ENCODE peak calls at places on chromosomes 16 and 17, in eight cellular contexts. One of them, this sample, is unnamed.
A peak's percentile ranks its signal among the peaks of the same experiment; 100 is the strongest.

GRCh38 chr16:85715169-85716015 is 26.6 kb upstream of the GINS2 start:
- DNase-seq in thoracic aorta: no peak
- DNase-seq in upper lobe of left lung: no peak
- DNase-seq in right atrium auricular region: no peak
- DNase-seq in OCI-LY7: no peak
- DNase-seq in foreskin fibroblast: peak; percentile 11
- DNase-seq in CD8-positive, alpha-beta T cell: no peak
- DNase-seq in lower lobe of right lung: no peak
- DNase-seq in this sample: no peak

GRCh38 chr17:31869797-31870568 is 10.9 kb upstream of the COPRS start:
- DNase-seq in upper lobe of left lung: no peak
- DNase-seq in thoracic aorta: no peak
- DNase-seq in CD8-positive, alpha-beta T cell: no peak
- DNase-seq in foreskin fibroblast: no peak
- DNase-seq in OCI-LY7: no peak
- DNase-seq in lower lobe of right lung: no peak
- DNase-seq in right atrium auricular region: no peak
- DNase-seq in this sample: no peak

GRCh38 chr16:11405331-11406176 is 60.3 kb downstream of the RMI2 start:
- DNase-seq in upper lobe of left lung: no peak
- DNase-seq in OCI-LY7: peak; percentile 72
- DNase-seq in CD8-positive, alpha-beta T cell: peak; percentile 42
- DNase-seq in thoracic aorta: no peak
- DNase-seq in lower lobe of right lung: no peak
- DNase-seq in right atrium auricular region: no peak
- DNase-seq in foreskin fibroblast: peak; percentile 39
- DNase-seq in this sample: no peak

GRCh38 chr17:42843358-42843934 is 934 bp upstream of the AOC2 start:
- DNase-seq in lower lobe of right lung: no peak
- DNase-seq in upper lobe of left lung: no peak
- DNase-seq in right atrium auricular region: no peak
- DNase-seq in CD8-positive, alpha-beta T cell: no peak
- DNase-seq in foreskin fibroblast: peak; percentile 84
- DNase-seq in OCI-LY7: peak; percentile 56
- DNase-seq in thoracic aorta: no peak
- DNase-seq in this sample: no peak

GRCh38 chr17:32769846-32770245 is 107.1 kb downstream of the MYO1D start:
- DNase-seq in upper lobe of left lung: no peak
- DNase-seq in CD8-positive, alpha-beta T cell: no peak
- DNase-seq in OCI-LY7: no peak
- DNase-seq in foreskin fibroblast: no peak
- DNase-seq in right atrium auricular region: no peak
- DNase-seq in thoracic aorta: no peak
- DNase-seq in lower lobe of right lung: no peak
- DNase-seq in this sample: no peak

GRCh38 chr16:65975049-65975708 is 391.3 kb upstream of the CDH5 start:
- DNase-seq in right atrium auricular region: no peak
- DNase-seq in upper lobe of left lung: no peak
- DNase-seq in OCI-LY7: no peak
- DNase-seq in foreskin fibroblast: peak; percentile 60
- DNase-seq in lower lobe of right lung: no peak
- DNase-seq in thoracic aorta: no peak
- DNase-seq in CD8-positive, alpha-beta T cell: no peak
- DNase-seq in this sample: no peak

GRCh38 chr16:27080870-27081269 is 14.1 kb downstream of the C16orf82 start:
- DNase-seq in OCI-LY7: peak; percentile 12
- DNase-seq in CD8-positive, alpha-beta T cell: no peak
- DNase-seq in lower lobe of right lung: no peak
- DNase-seq in thoracic aorta: no peak
- DNase-seq in foreskin fibroblast: peak; percentile 10
- DNase-seq in upper lobe of left lung: no peak
- DNase-seq in right atrium auricular region: no peak
- DNase-seq in this sample: no peak

GRCh38 chr17:42680331-42680808 is 1.3 kb downstream of the CCR10 start:
- DNase-seq in foreskin fibroblast: peak; percentile 43
- DNase-seq in thoracic aorta: no peak
- DNase-seq in lower lobe of right lung: no peak
- DNase-seq in right atrium auricular region: no peak
- DNase-seq in CD8-positive, alpha-beta T cell: no peak
- DNase-seq in OCI-LY7: peak; percentile 15
- DNase-seq in upper lobe of left lung: no peak
- DNase-seq in this sample: no peak

GRCh38 chr16:54201200-54201599 is 85.4 kb downstream of the IRX3 start:
- DNase-seq in upper lobe of left lung: no peak
- DNase-seq in right atrium auricular region: no peak
- DNase-seq in foreskin fibroblast: no peak
- DNase-seq in lower lobe of right lung: no peak
- DNase-seq in CD8-positive, alpha-beta T cell: no peak
- DNase-seq in thoracic aorta: no peak
- DNase-seq in OCI-LY7: peak; percentile 0
- DNase-seq in this sample: no peak

GRCh38 chr17:60857521-60857920 is 179.9 kb downstream of the BCAS3 start:
- DNase-seq in foreskin fibroblast: no peak
- DNase-seq in OCI-LY7: no peak
- DNase-seq in CD8-positive, alpha-beta T cell: no peak
- DNase-seq in lower lobe of right lung: no peak
- DNase-seq in upper lobe of left lung: no peak
- DNase-seq in thoracic aorta: no peak
- DNase-seq in right atrium auricular region: no peak
- DNase-seq in this sample: no peak

GRCh38 chr17:44688200-44688599 is 1.4 kb downstream of the CCDC43 start:
- DNase-seq in lower lobe of right lung: no peak
- DNase-seq in foreskin fibroblast: no peak
- DNase-seq in CD8-positive, alpha-beta T cell: no peak
- DNase-seq in upper lobe of left lung: no peak
- DNase-seq in right atrium auricular region: no peak
- DNase-seq in thoracic aorta: no peak
- DNase-seq in OCI-LY7: no peak
- DNase-seq in this sample: no peak

DNA sequence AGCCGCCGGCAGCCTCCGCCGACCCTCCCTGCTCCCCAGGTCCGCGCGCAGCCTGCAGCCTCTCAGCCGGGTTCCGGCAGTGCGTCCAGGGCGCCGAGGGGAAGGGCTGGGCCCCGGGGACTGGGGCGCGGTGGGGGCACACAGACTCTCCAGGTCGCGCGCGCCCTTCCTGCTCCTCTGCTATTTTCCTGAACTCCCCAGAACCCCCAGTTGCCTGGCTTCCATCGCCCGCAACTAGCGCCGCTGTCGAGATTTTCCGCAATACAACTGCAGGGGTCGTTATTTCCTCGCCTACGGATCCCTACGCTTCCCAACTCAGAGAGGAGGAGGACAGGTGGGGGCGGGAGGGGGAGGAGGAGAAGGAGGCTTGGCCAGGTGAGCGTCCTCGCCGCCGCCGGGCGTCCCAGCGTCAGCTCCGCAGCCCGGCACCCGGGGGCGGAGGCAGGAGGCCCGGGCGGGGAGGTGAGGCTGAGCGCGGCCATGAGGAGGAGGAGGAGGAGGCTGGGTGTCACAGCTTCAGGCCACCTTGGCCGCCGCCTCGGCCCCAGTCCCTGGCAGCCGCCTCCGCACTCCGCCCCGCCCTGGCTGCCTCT is at the start of gene CA10:
- DNase-seq in lower lobe of right lung: no peak
- DNase-seq in upper lobe of left lung: peak; percentile 81
- DNase-seq in right atrium auricular region: no peak
- DNase-seq in CD8-positive, alpha-beta T cell: no peak
- DNase-seq in foreskin fibroblast: no peak
- DNase-seq in OCI-LY7: no peak
- DNase-seq in thoracic aorta: no peak
- DNase-seq in this sample: no peak
- H3K4me3 ChIP-seq in lower lobe of right lung: peak within 1 kb of the TSS; percentile 3
- H3K4me3 ChIP-seq in upper lobe of left lung: peak within 1 kb of the TSS; percentile 4
- H3K4me3 ChIP-seq in right atrium auricular region: peak within 1 kb of the TSS; percentile 11
- H3K4me3 ChIP-seq in CD8-positive, alpha-beta T cell: no peak within 1 kb of the TSS
- H3K4me3 ChIP-seq in foreskin fibroblast: no peak within 1 kb of the TSS
- H3K4me3 ChIP-seq in OCI-LY7: no peak within 1 kb of the TSS
- H3K4me3 ChIP-seq in thoracic aorta: no peak within 1 kb of the TSS
- H3K4me3 ChIP-seq in this sample: no peak within 1 kb of the TSS

GRCh38 chr16:5042574-5043171 is 8.9 kb upstream of the NAGPA start:
- DNase-seq in thoracic aorta: no peak
- DNase-seq in right atrium auricular region: no peak
- DNase-seq in foreskin fibroblast: peak; percentile 61
- DNase-seq in OCI-LY7: no peak
- DNase-seq in upper lobe of left lung: no peak
- DNase-seq in CD8-positive, alpha-beta T cell: no peak
- DNase-seq in lower lobe of right lung: no peak
- DNase-seq in this sample: no peak
- TF ChIP-seq CTCF in thoracic aorta: no peak
- TF ChIP-seq CTCF in right atrium auricular region: no peak
- TF ChIP-seq CTCF in foreskin fibroblast: no peak
- TF ChIP-seq CTCF in OCI-LY7: no peak
- TF ChIP-seq CTCF in upper lobe of left lung: no peak
- TF ChIP-seq CTCF in CD8-positive, alpha-beta T cell: no peak
- TF ChIP-seq CTCF in lower lobe of right lung: no peak
- TF ChIP-seq CTCF in this sample: peak; percentile 13

GRCh38 chr17:27984404-27984803 is 58.1 kb upstream of the NLK start:
- DNase-seq in upper lobe of left lung: no peak
- DNase-seq in thoracic aorta: no peak
- DNase-seq in right atrium auricular region: no peak
- DNase-seq in OCI-LY7: no peak
- DNase-seq in CD8-positive, alpha-beta T cell: no peak
- DNase-seq in foreskin fibroblast: no peak
- DNase-seq in lower lobe of right lung: no peak
- DNase-seq in this sample: no peak
- H3K4me3 ChIP-seq in upper lobe of left lung: no peak overlapping the region
- H3K4me3 ChIP-seq in thoracic aorta: no peak overlapping the region
- H3K4me3 ChIP-seq in right atrium auricular region: no peak overlapping the region
- H3K4me3 ChIP-seq in OCI-LY7: no peak overlapping the region
- H3K4me3 ChIP-seq in CD8-positive, alpha-beta T cell: no peak overlapping the region
- H3K4me3 ChIP-seq in foreskin fibroblast: no peak overlapping the region
- H3K4me3 ChIP-seq in lower lobe of right lung: no peak overlapping the region
- H3K4me3 ChIP-seq in this sample: no peak overlapping the region

GRCh38 chr17:34980681-34981537 is 597 bp downstream of the LIG3 start:
- DNase-seq in foreskin fibroblast: peak; percentile 90
- DNase-seq in lower lobe of right lung: peak; percentile 88
- DNase-seq in upper lobe of left lung: peak; percentile 96
- DNase-seq in thoracic aorta: peak; percentile 9
- DNase-seq in right atrium auricular region: peak; percentile 82
- DNase-seq in OCI-LY7: peak; percentile 84
- DNase-seq in CD8-positive, alpha-beta T cell: peak; percentile 76
- DNase-seq in this sample: no peak
- TF ChIP-seq CTCF in foreskin fibroblast: peak; percentile 43
- TF ChIP-seq CTCF in lower lobe of right lung: peak; percentile 49
- TF ChIP-seq CTCF in upper lobe of left lung: peak; percentile 43
- TF ChIP-seq CTCF in thoracic aorta: peak; percentile 31
- TF ChIP-seq CTCF in right atrium auricular region: peak; percentile 45
- TF ChIP-seq CTCF in OCI-LY7: peak; percentile 63
- TF ChIP-seq CTCF in CD8-positive, alpha-beta T cell: no peak
- TF ChIP-seq CTCF in this sample: peak; percentile 41

GRCh38 chr16:6021544-6021943 is 923.9 kb upstream of the EEF2KMT start:
- DNase-seq in upper lobe of left lung: no peak
- DNase-seq in foreskin fibroblast: no peak
- DNase-seq in right atrium auricular region: no peak
- DNase-seq in thoracic aorta: no peak
- DNase-seq in lower lobe of right lung: no peak
- DNase-seq in OCI-LY7: no peak
- DNase-seq in CD8-positive, alpha-beta T cell: no peak
- DNase-seq in this sample: no peak

GRCh38 chr16:6016530-6017184 is 919.1 kb upstream of the EEF2KMT start:
- DNase-seq in CD8-positive, alpha-beta T cell: no peak
- DNase-seq in thoracic aorta: no peak
- DNase-seq in upper lobe of left lung: no peak
- DNase-seq in right atrium auricular region: no peak
- DNase-seq in foreskin fibroblast: no peak
- DNase-seq in OCI-LY7: peak; percentile 8
- DNase-seq in lower lobe of right lung: no peak
- DNase-seq in this sample: peak; percentile 6

GRCh38 chr16:6018848-6019489 is 921.4 kb upstream of the EEF2KMT start:
- DNase-seq in OCI-LY7: no peak
- DNase-seq in thoracic aorta: no peak
- DNase-seq in foreskin fibroblast: no peak
- DNase-seq in CD8-positive, alpha-beta T cell: no peak
- DNase-seq in right atrium auricular region: no peak
- DNase-seq in upper lobe of left lung: peak; percentile 74
- DNase-seq in lower lobe of right lung: no peak
- DNase-seq in this sample: no peak

GRCh38 chr16:6020162-6020980 is 922.8 kb upstream of the EEF2KMT start:
- DNase-seq in upper lobe of left lung: peak; percentile 69
- DNase-seq in thoracic aorta: no peak
- DNase-seq in right atrium auricular region: no peak
- DNase-seq in CD8-positive, alpha-beta T cell: no peak
- DNase-seq in foreskin fibroblast: no peak
- DNase-seq in OCI-LY7: no peak
- DNase-seq in lower lobe of right lung: no peak
- DNase-seq in this sample: no peak

GRCh38 chr16:6019490-6019991 is 921.9 kb upstream of the EEF2KMT start:
- DNase-seq in right atrium auricular region: no peak
- DNase-seq in CD8-positive, alpha-beta T cell: no peak
- DNase-seq in foreskin fibroblast: no peak
- DNase-seq in lower lobe of right lung: no peak
- DNase-seq in thoracic aorta: no peak
- DNase-seq in upper lobe of left lung: peak; percentile 81
- DNase-seq in OCI-LY7: no peak
- DNase-seq in this sample: no peak
- H3K4me3 ChIP-seq in right atrium auricular region: peak overlapping the region; percentile 9
- H3K4me3 ChIP-seq in CD8-positive, alpha-beta T cell: no peak overlapping the region
- H3K4me3 ChIP-seq in foreskin fibroblast: no peak overlapping the region
- H3K4me3 ChIP-seq in lower lobe of right lung: no peak overlapping the region
- H3K4me3 ChIP-seq in thoracic aorta: no peak overlapping the region
- H3K4me3 ChIP-seq in upper lobe of left lung: no peak overlapping the region
- H3K4me3 ChIP-seq in OCI-LY7: no peak overlapping the region
- H3K4me3 ChIP-seq in this sample: no peak overlapping the region